ENCODE peak calls at places on chromosome 6, in four cellular contexts. T is K562, J is HepG2, K is A549. M is an unnamed sample.

GRCh38 chr6:2103644-2104523 is 141.5 kb downstream of the GMDS start:
- DNase-seq in T (no peak), J (peak; percentile 43), K (peak; percentile 59), M (peak; percentile 69)

GRCh38 chr6:154579046-154579823 is 68.8 kb upstream of the CNKSR3 start:
- DNase-seq in T (no peak), J (no peak), K (no peak), M (no peak)

GRCh38 chr6:42372699-42373098 is 79.0 kb downstream of the TRERF1 start:
- DNase-seq in T (no peak), J (no peak), K (no peak), M (no peak)

GRCh38 chr6:30885999-30886896 is 1.9 kb downstream of the DDR1 start:
- DNase-seq in T (peak; percentile 84), J (peak; percentile 95), K (peak; percentile 87), M (peak; percentile 79)

GRCh38 chr6:147141690-147142308 is 62.4 kb upstream of the STXBP5 start:
- DNase-seq in T (no peak), J (no peak), K (peak; percentile 23), M (peak; percentile 71)

GRCh38 chr6:13846841-13847240 is 32.5 kb upstream of the MCUR1 start:
- DNase-seq in T (peak; percentile 91), J (peak; percentile 65), K (peak; percentile 9), M (no peak)

GRCh38 chr6:148770408-148771211 is 23.8 kb downstream of the UST start:
- DNase-seq in T (no peak), J (no peak), K (no peak), M (no peak)

GRCh38 chr6:158474961-158475343 is 84.9 kb upstream of the TMEM181 start:
- DNase-seq in T (no peak), J (peak; percentile 20), K (peak; percentile 25), M (peak; percentile 65)

DNA sequence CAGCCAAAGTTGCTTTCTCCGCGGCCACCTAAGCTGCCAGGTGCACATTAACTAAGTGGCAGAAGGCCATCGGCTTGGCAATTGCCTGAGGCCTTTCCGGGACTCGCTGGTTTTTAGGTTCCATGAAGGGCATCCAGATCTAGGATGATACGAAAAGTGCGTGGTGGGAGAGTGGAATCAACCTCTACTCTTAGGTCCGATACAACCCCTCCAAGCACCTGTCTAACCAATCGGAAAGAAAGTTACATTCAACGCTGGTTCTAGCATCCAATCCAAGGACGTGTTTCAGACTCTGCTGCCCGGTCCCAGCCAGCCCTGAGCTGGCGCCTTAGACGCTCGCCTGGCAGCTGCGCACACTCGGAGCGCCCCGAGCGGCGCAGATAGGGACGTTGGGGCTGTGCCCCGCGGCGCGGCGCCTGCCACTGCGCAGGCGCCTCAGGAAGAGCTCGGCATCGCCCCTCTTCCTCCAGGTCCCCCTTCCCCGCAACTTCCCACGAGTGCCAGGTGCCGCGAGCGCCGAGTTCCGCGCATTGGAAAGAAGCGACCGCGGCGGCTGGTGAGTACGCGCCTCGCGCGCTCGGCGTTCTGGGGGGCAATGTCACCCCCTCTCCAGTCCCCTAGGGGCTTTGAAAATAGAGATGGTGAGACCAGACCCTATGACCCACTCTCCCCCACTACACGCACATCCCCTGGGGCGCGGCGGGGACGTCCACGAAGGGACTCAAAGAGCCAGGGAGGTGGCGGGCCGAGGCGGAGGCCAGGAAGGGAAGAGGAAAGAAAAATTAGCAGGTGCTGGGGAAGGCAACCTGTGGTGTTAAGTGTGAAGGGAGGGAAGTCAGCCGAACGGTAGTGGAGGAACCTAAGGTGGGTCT is at the start of gene ENPP4:
- DNase-seq in T (no peak), J (peak; percentile 15), K (peak; percentile 73), M (peak; percentile 23)
- H3K27ac ChIP-seq in T (no peak within 1 kb of the TSS), J (no peak within 1 kb of the TSS), K (peak within 1 kb of the TSS; percentile 61), M (no peak within 1 kb of the TSS)

DNA sequence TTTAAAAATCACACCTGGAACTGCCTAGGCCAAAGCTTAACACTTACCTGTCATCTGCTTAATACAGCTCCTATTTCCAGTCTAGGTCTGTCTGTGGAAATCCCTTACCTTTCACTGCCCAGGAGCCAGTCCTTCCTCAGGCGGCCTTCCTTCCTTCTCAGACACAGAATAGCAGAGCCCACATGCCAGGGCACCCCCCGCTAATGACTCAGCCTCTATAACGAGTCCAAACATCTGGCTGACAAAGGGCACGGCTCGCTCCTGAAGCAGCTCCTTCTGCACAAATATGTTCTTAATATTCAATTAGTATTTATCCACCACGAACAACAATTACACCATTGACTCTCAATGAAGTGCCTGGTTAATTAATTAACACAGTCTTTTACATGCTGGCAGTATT is 158.4 kb upstream of the MLN start:
- DNase-seq in T (no peak), J (no peak), K (no peak), M (peak; percentile 15)
- TF ChIP-seq MAZ in T (no peak), J (no peak), K (no peak), M (no peak)

GRCh38 chr6:151670116-151670515 is 137.4 kb upstream of the ESR1 start:
- DNase-seq in T (no peak), J (no peak), K (no peak), M (no peak)

GRCh38 chr6:151671195-151671594 is 136.3 kb upstream of the ESR1 start:
- DNase-seq in T (no peak), J (no peak), K (no peak), M (no peak)

GRCh38 chr6:151665329-151665728 is 142.2 kb upstream of the ESR1 start:
- DNase-seq in T (no peak), J (no peak), K (no peak), M (no peak)

GRCh38 chr6:151666526-151666925 is 141.0 kb upstream of the ESR1 start:
- DNase-seq in T (no peak), J (no peak), K (no peak), M (no peak)

DNA sequence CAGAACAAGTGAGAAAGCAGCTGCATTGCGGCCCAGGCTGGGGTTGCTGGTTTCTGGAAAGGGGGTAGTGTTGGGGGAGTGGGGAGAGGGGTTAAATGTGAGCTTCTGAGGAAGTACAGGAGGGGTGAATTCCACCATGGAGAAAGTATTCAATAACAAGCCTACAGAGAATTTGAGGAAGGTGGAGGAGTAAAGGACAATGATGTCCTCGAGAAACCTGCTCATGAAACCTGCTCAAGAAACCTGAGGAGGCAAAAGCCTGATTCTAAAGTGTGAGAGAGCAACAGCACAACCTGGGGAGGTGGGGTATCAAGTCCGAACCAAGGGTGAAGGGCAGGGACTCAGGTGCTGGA is 138.3 kb upstream of the ESR1 start:
- DNase-seq in T (no peak), J (no peak), K (no peak), M (no peak)
- H3K27ac ChIP-seq in T (no peak overlapping the region), J (peak overlapping the region; percentile 83), K (peak overlapping the region; percentile 90), M (no peak overlapping the region)

DNA sequence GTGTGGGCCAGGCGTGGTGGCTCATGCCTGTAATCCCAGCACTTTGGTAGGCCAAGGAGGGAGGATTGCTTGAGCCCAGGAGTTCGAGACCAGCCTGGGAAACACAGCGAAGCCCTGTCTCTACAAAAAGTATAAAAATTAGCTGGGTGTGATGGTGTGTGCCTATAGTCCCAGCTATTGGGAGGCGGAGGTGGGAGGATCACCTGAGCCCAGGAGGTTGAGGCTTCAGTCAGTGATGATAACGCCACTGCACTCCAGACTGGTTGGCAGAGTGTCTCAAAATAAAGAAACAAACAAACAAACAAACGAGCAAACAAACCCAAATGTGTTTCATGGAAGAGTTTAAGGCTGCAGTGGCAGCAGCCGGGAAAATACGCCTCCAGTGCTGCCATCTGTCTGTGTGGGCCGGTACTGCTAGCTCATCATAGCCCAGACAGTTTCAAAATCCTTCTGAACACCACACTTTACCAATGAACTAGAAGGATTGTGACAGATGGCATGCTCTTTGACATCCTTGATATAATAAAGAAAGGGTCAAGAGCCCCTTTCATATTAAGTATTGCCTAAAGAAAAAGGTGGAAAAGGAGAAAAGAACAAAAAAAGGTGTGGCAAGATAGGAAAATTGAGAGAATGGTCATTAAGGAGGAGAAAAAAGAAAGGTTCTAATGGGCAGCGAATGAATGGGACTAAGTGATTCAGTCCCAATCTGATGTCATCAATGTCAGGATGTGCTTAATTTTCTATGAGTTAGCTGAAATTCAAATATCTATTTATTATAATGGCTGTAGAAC is 298.6 kb downstream of the SYNE1 start:
- DNase-seq in T (peak; percentile 41), J (peak; percentile 23), K (peak; percentile 22), M (peak; percentile 21)
- TF ChIP-seq MAZ in T (no peak), J (no peak), K (no peak), M (no peak)

GRCh38 chr6:63757826-63758225 is 122.2 kb downstream of the PHF3 start:
- DNase-seq in T (no peak), J (peak; percentile 34), K (no peak), M (no peak)
- H3K27ac ChIP-seq in T (no peak overlapping the region), J (no peak overlapping the region), K (no peak overlapping the region), M (no peak overlapping the region)

GRCh38 chr6:161274488-161274858 is 612 bp upstream of the AGPAT4 start:
- DNase-seq in T (no peak), J (no peak), K (no peak), M (no peak)

GRCh38 chr6:161271343-161272019 is 2.4 kb downstream of the AGPAT4 start:
- DNase-seq in T (no peak), J (no peak), K (no peak), M (no peak)

GRCh38 chr6:161272600-161273355 is 1.1 kb downstream of the AGPAT4 start:
- DNase-seq in T (no peak), J (no peak), K (no peak), M (peak; percentile 59)

GRCh38 chr6:161273752-161274487 is at the start of gene AGPAT4:
- DNase-seq in T (peak; percentile 87), J (peak; percentile 32), K (peak; percentile 85), M (peak; percentile 98)

DNA sequence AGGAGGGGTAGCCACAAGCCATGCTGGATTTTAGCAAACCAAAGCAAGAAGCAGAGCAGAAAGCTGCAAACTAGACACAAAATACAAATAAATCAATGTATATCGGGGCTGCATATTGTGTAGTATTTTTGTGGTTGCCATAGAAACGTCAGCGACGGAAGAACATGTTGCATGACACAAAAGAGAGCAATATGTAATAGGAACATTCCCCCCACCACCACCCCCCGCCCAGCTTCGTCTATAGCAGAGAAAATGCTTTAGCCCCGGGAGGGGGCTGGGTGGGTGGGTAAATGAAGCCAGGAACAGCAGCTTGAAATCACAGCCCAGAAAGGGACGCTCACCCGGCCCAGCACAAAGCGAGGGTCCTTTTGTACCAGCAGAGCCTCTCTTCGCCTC is 507 bp downstream of the AGPAT4 start:
- DNase-seq in T (no peak), J (no peak), K (no peak), M (peak; percentile 48)
- TF ChIP-seq MAZ in T (no peak), J (no peak), K (no peak), M (no peak)

GRCh38 chr6:33908025-33908424 is 104.2 kb upstream of the MLN start:
- DNase-seq in T (no peak), J (peak; percentile 49), K (no peak), M (no peak)
- H3K27ac ChIP-seq in T (no peak overlapping the region), J (no peak overlapping the region), K (peak overlapping the region; percentile 2), M (no peak overlapping the region)

DNA sequence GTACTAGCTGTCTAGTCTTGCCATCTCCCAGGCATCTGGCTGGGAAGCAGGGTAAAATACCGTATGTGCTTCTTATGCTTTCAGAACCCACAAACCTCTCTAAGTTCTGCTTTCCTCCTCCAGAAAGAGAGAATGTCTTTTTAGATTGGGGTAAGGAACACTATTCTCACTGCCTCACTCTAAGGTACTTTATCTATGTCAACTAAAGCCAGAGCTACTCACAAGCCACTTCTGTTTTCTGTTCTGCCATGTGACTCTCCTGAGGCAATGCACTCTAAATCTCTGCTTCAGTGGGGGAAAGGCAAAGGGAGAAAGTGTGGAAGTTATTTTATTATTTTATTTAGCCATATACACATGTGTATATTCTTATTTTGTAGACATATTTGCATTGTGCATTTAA is 15.6 kb downstream of the MEP1A start:
- DNase-seq in T (no peak), J (no peak), K (no peak), M (no peak)
- TF ChIP-seq MAZ in T (no peak), J (no peak), K (no peak), M (no peak)

DNA sequence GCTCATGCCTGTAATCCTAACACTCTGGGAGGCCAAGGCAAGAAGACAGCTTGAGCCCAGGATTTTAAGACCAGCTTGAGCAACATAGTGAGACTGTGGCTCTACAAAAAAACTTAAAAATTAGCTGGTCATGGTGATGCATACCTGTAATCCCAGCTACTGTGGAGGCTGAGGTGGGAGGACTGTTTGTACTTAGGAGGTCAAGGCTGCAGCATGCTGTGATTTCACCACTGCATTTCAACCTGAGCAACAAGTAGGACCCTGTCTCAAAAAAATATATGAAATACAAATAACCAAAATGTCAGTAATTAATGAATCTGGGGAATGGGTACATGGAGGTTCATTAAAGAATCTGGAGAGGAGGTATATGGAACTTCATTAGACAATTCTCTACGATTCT is 9.9 kb downstream of the FKBP5 start:
- DNase-seq in T (no peak), J (no peak), K (no peak), M (no peak)
- H3K27ac ChIP-seq in T (no peak overlapping the region), J (no peak overlapping the region), K (no peak overlapping the region), M (peak overlapping the region; percentile 43)

M was measured in IMR-90.